ENCODE peak calls at places on chromosomes 3 and 15, in five cellular contexts. One of them, this sample, is unnamed. For H3K9me3, the result is how much of the 10 kb centered on the place peaks cover.

GRCh38 chr15:95292790-95293450 is 1037.6 kb upstream of the NR2F2 start:
- DNase-seq in adrenal gland: no peak
- DNase-seq in fibroblast of lung: no peak
- DNase-seq in naive thymus-derived CD4-positive, alpha-beta T cell: no peak
- DNase-seq in endodermal cell: no peak
- DNase-seq in this sample: no peak

GRCh38 chr15:63872759-63873510 is 39.2 kb upstream of the HERC1 start:
- DNase-seq in endodermal cell: no peak
- DNase-seq in adrenal gland: no peak
- DNase-seq in naive thymus-derived CD4-positive, alpha-beta T cell: no peak
- DNase-seq in fibroblast of lung: peak
- DNase-seq in this sample: no peak

GRCh38 chr15:84764989-84765388 is 16.6 kb downstream of the ZNF592 start:
- DNase-seq in naive thymus-derived CD4-positive, alpha-beta T cell: no peak
- DNase-seq in adrenal gland: no peak
- DNase-seq in endodermal cell: no peak
- DNase-seq in fibroblast of lung: no peak
- DNase-seq in this sample: no peak

GRCh38 chr3:38960953-38961622 is 90.7 kb downstream of the SCN11A start:
- DNase-seq in naive thymus-derived CD4-positive, alpha-beta T cell: no peak
- DNase-seq in endodermal cell: peak
- DNase-seq in fibroblast of lung: peak
- DNase-seq in adrenal gland: peak
- DNase-seq in this sample: peak

GRCh38 chr3:36700537-36701248 is 63.7 kb downstream of the DCLK3 start:
- DNase-seq in adrenal gland: peak
- DNase-seq in endodermal cell: peak
- DNase-seq in fibroblast of lung: peak
- DNase-seq in naive thymus-derived CD4-positive, alpha-beta T cell: peak
- DNase-seq in this sample: peak

GRCh38 chr3:185786956-185787877 is 37.6 kb downstream of the IGF2BP2 start:
- DNase-seq in naive thymus-derived CD4-positive, alpha-beta T cell: no peak
- DNase-seq in fibroblast of lung: no peak
- DNase-seq in adrenal gland: no peak
- DNase-seq in endodermal cell: peak
- DNase-seq in this sample: no peak

GRCh38 chr3:150130404-150131100 is 159.9 kb upstream of the PFN2 start:
- DNase-seq in endodermal cell: peak
- DNase-seq in fibroblast of lung: no peak
- DNase-seq in adrenal gland: no peak
- DNase-seq in naive thymus-derived CD4-positive, alpha-beta T cell: no peak
- DNase-seq in this sample: no peak

GRCh38 chr3:182292586-182292985 is 500.7 kb upstream of the ATP11B start:
- DNase-seq in fibroblast of lung: peak
- DNase-seq in adrenal gland: no peak
- DNase-seq in endodermal cell: no peak
- DNase-seq in naive thymus-derived CD4-positive, alpha-beta T cell: no peak
- DNase-seq in this sample: no peak

GRCh38 chr3:40073310-40074007 is 236.0 kb upstream of the EIF1B start:
- DNase-seq in adrenal gland: no peak
- DNase-seq in endodermal cell: peak
- DNase-seq in naive thymus-derived CD4-positive, alpha-beta T cell: no peak
- DNase-seq in fibroblast of lung: no peak
- DNase-seq in this sample: no peak

GRCh38 chr3:37141676-37142075 is 32.7 kb downstream of the LRRFIP2 start:
- DNase-seq in endodermal cell: no peak
- DNase-seq in adrenal gland: no peak
- DNase-seq in naive thymus-derived CD4-positive, alpha-beta T cell: no peak
- DNase-seq in fibroblast of lung: no peak
- DNase-seq in this sample: no peak

GRCh38 chr15:73732911-73733310 is 20.2 kb downstream of the INSYN1 start:
- DNase-seq in endodermal cell: no peak
- DNase-seq in naive thymus-derived CD4-positive, alpha-beta T cell: no peak
- DNase-seq in adrenal gland: no peak
- DNase-seq in fibroblast of lung: no peak
- DNase-seq in this sample: no peak

GRCh38 chr3:153313307-153313945 is 151.4 kb downstream of the RAP2B start:
- DNase-seq in adrenal gland: no peak
- DNase-seq in fibroblast of lung: peak
- DNase-seq in naive thymus-derived CD4-positive, alpha-beta T cell: no peak
- DNase-seq in endodermal cell: no peak
- DNase-seq in this sample: peak

GRCh38 chr3:43389388-43390254 is 103.3 kb downstream of the SNRK start:
- DNase-seq in endodermal cell: no peak
- DNase-seq in adrenal gland: peak
- DNase-seq in naive thymus-derived CD4-positive, alpha-beta T cell: peak
- DNase-seq in fibroblast of lung: peak
- DNase-seq in this sample: peak

GRCh38 chr3:134072881-134073582 is 43.3 kb upstream of the SLCO2A1 start:
- DNase-seq in adrenal gland: no peak
- DNase-seq in naive thymus-derived CD4-positive, alpha-beta T cell: no peak
- DNase-seq in endodermal cell: peak
- DNase-seq in fibroblast of lung: no peak
- DNase-seq in this sample: no peak

GRCh38 chr15:62477929-62478328 is 312.8 kb upstream of the C2CD4B start:
- DNase-seq in naive thymus-derived CD4-positive, alpha-beta T cell: no peak
- DNase-seq in adrenal gland: no peak
- DNase-seq in fibroblast of lung: no peak
- DNase-seq in endodermal cell: no peak
- DNase-seq in this sample: no peak

GRCh38 chr3:171809513-171810277 is 588 bp downstream of the PLD1 start:
- DNase-seq in fibroblast of lung: peak
- DNase-seq in naive thymus-derived CD4-positive, alpha-beta T cell: peak
- DNase-seq in adrenal gland: no peak
- DNase-seq in endodermal cell: peak
- DNase-seq in this sample: peak

GRCh38 chr15:66993090-66993489 is 72.3 kb upstream of the SMAD3 start:
- DNase-seq in adrenal gland: no peak
- DNase-seq in naive thymus-derived CD4-positive, alpha-beta T cell: no peak
- DNase-seq in endodermal cell: no peak
- DNase-seq in fibroblast of lung: no peak
- DNase-seq in this sample: no peak

GRCh38 chr3:113128386-113129015 is 82.9 kb upstream of the BOC start:
- DNase-seq in naive thymus-derived CD4-positive, alpha-beta T cell: no peak
- DNase-seq in endodermal cell: no peak
- DNase-seq in fibroblast of lung: peak
- DNase-seq in adrenal gland: no peak
- DNase-seq in this sample: no peak

GRCh38 chr15:57025264-57025939 is 107.0 kb downstream of the TCF12 start:
- DNase-seq in endodermal cell: no peak
- DNase-seq in fibroblast of lung: peak
- DNase-seq in adrenal gland: no peak
- DNase-seq in naive thymus-derived CD4-positive, alpha-beta T cell: no peak
- DNase-seq in this sample: peak

GRCh38 chr15:59791646-59792208 is 102.6 kb upstream of the BNIP2 start:
- DNase-seq in naive thymus-derived CD4-positive, alpha-beta T cell: no peak
- DNase-seq in endodermal cell: no peak
- DNase-seq in adrenal gland: no peak
- DNase-seq in fibroblast of lung: no peak
- DNase-seq in this sample: no peak

GRCh38 chr3:151008699-151009098 is 36.2 kb upstream of the CLRN1 start:
- DNase-seq in fibroblast of lung: peak
- DNase-seq in endodermal cell: peak
- DNase-seq in naive thymus-derived CD4-positive, alpha-beta T cell: no peak
- DNase-seq in adrenal gland: no peak
- DNase-seq in this sample: peak

GRCh38 chr15:22224241-22224671 is 143.9 kb downstream of the OR4M2 start:
- DNase-seq in endodermal cell: no peak
- DNase-seq in naive thymus-derived CD4-positive, alpha-beta T cell: no peak
- DNase-seq in adrenal gland: no peak
- DNase-seq in fibroblast of lung: no peak
- DNase-seq in this sample: no peak

GRCh38 chr15:22227961-22228762 is 147.8 kb downstream of the OR4M2 start:
- DNase-seq in fibroblast of lung: no peak
- DNase-seq in endodermal cell: no peak
- DNase-seq in naive thymus-derived CD4-positive, alpha-beta T cell: no peak
- DNase-seq in adrenal gland: no peak
- DNase-seq in this sample: no peak

GRCh38 chr15:22227411-22227810 is 147.1 kb downstream of the OR4M2 start:
- DNase-seq in fibroblast of lung: no peak
- DNase-seq in endodermal cell: no peak
- DNase-seq in naive thymus-derived CD4-positive, alpha-beta T cell: no peak
- DNase-seq in adrenal gland: no peak
- DNase-seq in this sample: no peak

GRCh38 chr15:22229971-22230815 is 149.9 kb downstream of the OR4M2 start:
- DNase-seq in naive thymus-derived CD4-positive, alpha-beta T cell: no peak
- DNase-seq in adrenal gland: no peak
- DNase-seq in endodermal cell: no peak
- DNase-seq in fibroblast of lung: no peak
- DNase-seq in this sample: no peak

GRCh38 chr15:22226034-22226790 is 145.9 kb downstream of the OR4M2 start:
- DNase-seq in fibroblast of lung: no peak
- DNase-seq in naive thymus-derived CD4-positive, alpha-beta T cell: no peak
- DNase-seq in adrenal gland: no peak
- DNase-seq in endodermal cell: no peak
- DNase-seq in this sample: no peak
- H3K9me3 ChIP-seq in fibroblast of lung: under half
- H3K9me3 ChIP-seq in naive thymus-derived CD4-positive, alpha-beta T cell: under half
- H3K9me3 ChIP-seq in adrenal gland: under half
- H3K9me3 ChIP-seq in endodermal cell: half or more
- H3K9me3 ChIP-seq in this sample: under half

DNA sequence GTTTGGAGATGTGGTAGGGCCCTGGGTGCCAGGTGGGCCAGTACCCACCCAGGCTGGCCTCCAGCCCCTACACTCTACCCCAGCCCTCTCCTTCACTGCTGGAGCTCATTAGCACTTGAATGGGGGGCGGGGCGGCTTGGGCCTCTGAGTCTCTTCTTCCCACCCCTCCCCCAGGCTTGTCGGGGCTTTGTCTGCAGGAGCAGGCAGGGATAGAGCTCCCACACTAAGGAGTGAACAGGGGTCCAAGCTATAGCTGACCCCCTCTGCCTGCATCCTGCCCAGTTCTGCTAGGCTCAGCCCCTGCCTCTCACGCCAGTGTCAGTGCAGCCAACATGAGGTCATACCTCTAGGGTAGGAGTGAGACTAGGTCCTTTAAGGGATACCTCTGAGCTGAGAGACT is 5.2 kb downstream of the GNAI2 start:
- DNase-seq in endodermal cell: peak
- DNase-seq in adrenal gland: no peak
- DNase-seq in naive thymus-derived CD4-positive, alpha-beta T cell: no peak
- DNase-seq in fibroblast of lung: no peak
- DNase-seq in this sample: no peak
- H3K4me3 ChIP-seq in endodermal cell: peak
- H3K4me3 ChIP-seq in adrenal gland: no peak
- H3K4me3 ChIP-seq in naive thymus-derived CD4-positive, alpha-beta T cell: no peak
- H3K4me3 ChIP-seq in fibroblast of lung: no peak
- H3K4me3 ChIP-seq in this sample: no peak

GRCh38 chr3:175065492-175065891 is 206.4 kb downstream of the NAALADL2 start:
- DNase-seq in fibroblast of lung: no peak
- DNase-seq in naive thymus-derived CD4-positive, alpha-beta T cell: no peak
- DNase-seq in endodermal cell: no peak
- DNase-seq in adrenal gland: no peak
- DNase-seq in this sample: peak

GRCh38 chr3:175057406-175057805 is 198.3 kb downstream of the NAALADL2 start:
- DNase-seq in adrenal gland: no peak
- DNase-seq in fibroblast of lung: no peak
- DNase-seq in endodermal cell: no peak
- DNase-seq in naive thymus-derived CD4-positive, alpha-beta T cell: no peak
- DNase-seq in this sample: no peak

DNA sequence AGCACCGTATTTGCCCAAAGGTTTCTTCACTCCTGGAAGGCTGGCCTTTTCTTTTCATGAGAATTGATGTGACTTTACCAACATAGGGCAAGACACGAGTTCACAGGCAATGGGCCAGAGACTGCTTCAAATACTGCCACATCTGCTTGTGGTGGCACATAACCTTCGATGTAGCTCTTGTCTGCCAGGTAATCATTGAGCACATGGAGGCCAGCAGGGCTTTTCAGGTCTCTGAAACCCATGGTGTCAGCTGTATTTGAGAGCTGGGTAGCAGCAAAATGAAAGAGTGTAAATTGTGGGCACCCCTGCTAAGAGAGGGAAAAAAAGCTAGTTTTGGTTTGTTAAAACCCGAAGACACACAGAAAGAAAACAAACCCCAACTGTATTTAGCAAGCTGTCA is 200.7 kb downstream of the NAALADL2 start:
- DNase-seq in naive thymus-derived CD4-positive, alpha-beta T cell: no peak
- DNase-seq in endodermal cell: no peak
- DNase-seq in adrenal gland: no peak
- DNase-seq in fibroblast of lung: no peak
- DNase-seq in this sample: no peak
- H3K9me3 ChIP-seq in naive thymus-derived CD4-positive, alpha-beta T cell: under half
- H3K9me3 ChIP-seq in endodermal cell: under half
- H3K9me3 ChIP-seq in adrenal gland: under half
- H3K9me3 ChIP-seq in fibroblast of lung: under half
- H3K9me3 ChIP-seq in this sample: under half

DNA sequence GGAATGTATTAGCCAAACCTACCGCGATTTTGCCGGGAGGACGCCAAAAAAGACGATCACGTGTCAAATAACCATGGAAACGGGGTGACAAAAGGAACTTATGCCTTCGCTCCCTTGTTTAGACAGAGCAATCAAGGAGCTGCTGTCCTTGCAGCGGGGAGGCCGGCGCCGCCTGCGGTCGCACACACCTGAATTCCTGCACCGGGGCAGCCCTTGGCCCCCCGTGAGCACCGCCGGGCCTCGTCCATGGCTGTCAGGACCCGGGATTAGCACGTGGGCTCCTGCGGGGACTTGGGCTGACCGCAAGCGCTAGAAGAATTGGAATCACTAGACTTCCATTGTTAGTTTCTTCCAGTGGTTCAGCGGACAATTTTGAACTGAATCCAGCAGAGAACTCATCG is 193.1 kb downstream of the SHQ1 start:
- DNase-seq in adrenal gland: no peak
- DNase-seq in naive thymus-derived CD4-positive, alpha-beta T cell: no peak
- DNase-seq in fibroblast of lung: peak
- DNase-seq in endodermal cell: peak
- DNase-seq in this sample: no peak
- H3K4me3 ChIP-seq in adrenal gland: no peak
- H3K4me3 ChIP-seq in naive thymus-derived CD4-positive, alpha-beta T cell: no peak
- H3K4me3 ChIP-seq in fibroblast of lung: peak
- H3K4me3 ChIP-seq in endodermal cell: no peak
- H3K4me3 ChIP-seq in this sample: peak

GRCh38 chr15:33044598-33044997 is 149.9 kb downstream of the FMN1 start:
- DNase-seq in fibroblast of lung: no peak
- DNase-seq in endodermal cell: no peak
- DNase-seq in adrenal gland: no peak
- DNase-seq in naive thymus-derived CD4-positive, alpha-beta T cell: no peak
- DNase-seq in this sample: no peak
- H3K9me3 ChIP-seq in fibroblast of lung: under half
- H3K9me3 ChIP-seq in endodermal cell: under half
- H3K9me3 ChIP-seq in adrenal gland: under half
- H3K9me3 ChIP-seq in naive thymus-derived CD4-positive, alpha-beta T cell: under half
- H3K9me3 ChIP-seq in this sample: under half

GRCh38 chr3:4504340-4505261 is 11.5 kb downstream of the ITPR1 start:
- DNase-seq in naive thymus-derived CD4-positive, alpha-beta T cell: peak
- DNase-seq in fibroblast of lung: no peak
- DNase-seq in endodermal cell: no peak
- DNase-seq in adrenal gland: peak
- DNase-seq in this sample: no peak
- H3K4me3 ChIP-seq in naive thymus-derived CD4-positive, alpha-beta T cell: peak
- H3K4me3 ChIP-seq in fibroblast of lung: peak
- H3K4me3 ChIP-seq in endodermal cell: no peak
- H3K4me3 ChIP-seq in adrenal gland: no peak
- H3K4me3 ChIP-seq in this sample: peak

This sample was measured in adipocyte.